ENCODE peak calls at places on chromosomes 5 and 9, in five cellular contexts. One of them, this sample, is unnamed.

GRCh38 chr5:138275379-138275782 is 960 bp upstream of the GFRA3 start:
- DNase-seq in left ventricle myocardium inferior: no peak
- DNase-seq in body of pancreas: peak
- DNase-seq in Panc1: no peak
- DNase-seq in PC-9: no peak
- DNase-seq in this sample: no peak

GRCh38 chr5:176444742-176445141 is 3.4 kb upstream of the FAF2 start:
- DNase-seq in left ventricle myocardium inferior: no peak
- DNase-seq in body of pancreas: no peak
- DNase-seq in Panc1: no peak
- DNase-seq in PC-9: no peak
- DNase-seq in this sample: no peak

GRCh38 chr9:111438576-111439235 is 45.5 kb downstream of the ECPAS start:
- DNase-seq in left ventricle myocardium inferior: no peak
- DNase-seq in body of pancreas: peak
- DNase-seq in Panc1: no peak
- DNase-seq in PC-9: no peak
- DNase-seq in this sample: no peak

GRCh38 chr5:87002485-87002884 is 265.2 kb upstream of the RASA1 start:
- DNase-seq in left ventricle myocardium inferior: no peak
- DNase-seq in body of pancreas: no peak
- DNase-seq in Panc1: no peak
- DNase-seq in PC-9: no peak
- DNase-seq in this sample: no peak

GRCh38 chr9:111316796-111317195 is 13.2 kb downstream of the OR2K2 start:
- DNase-seq in left ventricle myocardium inferior: no peak
- DNase-seq in body of pancreas: no peak
- DNase-seq in Panc1: no peak
- DNase-seq in PC-9: no peak
- DNase-seq in this sample: no peak

GRCh38 chr5:75053286-75054109 is 1.1 kb upstream of the GCNT4 start:
- DNase-seq in left ventricle myocardium inferior: peak
- DNase-seq in body of pancreas: peak
- DNase-seq in Panc1: no peak
- DNase-seq in PC-9: peak
- DNase-seq in this sample: peak

GRCh38 chr9:91312717-91313325 is 48.9 kb downstream of the AUH start:
- DNase-seq in left ventricle myocardium inferior: no peak
- DNase-seq in body of pancreas: peak
- DNase-seq in Panc1: no peak
- DNase-seq in PC-9: peak
- DNase-seq in this sample: no peak

GRCh38 chr9:113057193-113057592 is 669 bp upstream of the ZFP37 start:
- DNase-seq in left ventricle myocardium inferior: no peak
- DNase-seq in body of pancreas: no peak
- DNase-seq in Panc1: no peak
- DNase-seq in PC-9: no peak
- DNase-seq in this sample: no peak

GRCh38 chr9:14212116-14212515 is 101.8 kb downstream of the NFIB start:
- DNase-seq in left ventricle myocardium inferior: no peak
- DNase-seq in body of pancreas: no peak
- DNase-seq in Panc1: no peak
- DNase-seq in PC-9: no peak
- DNase-seq in this sample: no peak

GRCh38 chr5:149002053-149002452 is 60.8 kb downstream of the SH3TC2 start:
- DNase-seq in left ventricle myocardium inferior: no peak
- DNase-seq in body of pancreas: peak
- DNase-seq in Panc1: peak
- DNase-seq in PC-9: peak
- DNase-seq in this sample: no peak

GRCh38 chr9:137487454-137488329 is 28.6 kb upstream of the NSMF start:
- DNase-seq in left ventricle myocardium inferior: no peak
- DNase-seq in body of pancreas: peak
- DNase-seq in Panc1: no peak
- DNase-seq in PC-9: no peak
- DNase-seq in this sample: no peak

GRCh38 chr5:125696762-125697161 is 726.4 kb upstream of the GRAMD2B start:
- DNase-seq in left ventricle myocardium inferior: no peak
- DNase-seq in body of pancreas: peak
- DNase-seq in Panc1: no peak
- DNase-seq in PC-9: no peak
- DNase-seq in this sample: no peak

GRCh38 chr5:125699860-125700259 is 723.3 kb upstream of the GRAMD2B start:
- DNase-seq in left ventricle myocardium inferior: no peak
- DNase-seq in body of pancreas: no peak
- DNase-seq in Panc1: no peak
- DNase-seq in PC-9: no peak
- DNase-seq in this sample: no peak

GRCh38 chr5:125700380-125700856 is 722.8 kb upstream of the GRAMD2B start:
- DNase-seq in left ventricle myocardium inferior: no peak
- DNase-seq in body of pancreas: peak
- DNase-seq in Panc1: no peak
- DNase-seq in PC-9: no peak
- DNase-seq in this sample: no peak

GRCh38 chr5:125698420-125698819 is 724.8 kb upstream of the GRAMD2B start:
- DNase-seq in left ventricle myocardium inferior: no peak
- DNase-seq in body of pancreas: no peak
- DNase-seq in Panc1: no peak
- DNase-seq in PC-9: no peak
- DNase-seq in this sample: no peak

GRCh38 chr5:125695994-125696679 is 727.1 kb upstream of the GRAMD2B start:
- DNase-seq in left ventricle myocardium inferior: no peak
- DNase-seq in body of pancreas: no peak
- DNase-seq in Panc1: no peak
- DNase-seq in PC-9: no peak
- DNase-seq in this sample: no peak
- H3K27ac ChIP-seq in left ventricle myocardium inferior: peak
- H3K27ac ChIP-seq in body of pancreas: no peak
- H3K27ac ChIP-seq in Panc1: peak
- H3K27ac ChIP-seq in PC-9: no peak
- H3K27ac ChIP-seq in this sample: no peak

GRCh38 chr5:160419458-160420330 is 813 bp upstream of the SLU7 start:
- DNase-seq in left ventricle myocardium inferior: no peak
- DNase-seq in body of pancreas: no peak
- DNase-seq in Panc1: peak
- DNase-seq in PC-9: no peak
- DNase-seq in this sample: no peak
- H3K27ac ChIP-seq in left ventricle myocardium inferior: peak
- H3K27ac ChIP-seq in body of pancreas: peak
- H3K27ac ChIP-seq in Panc1: peak
- H3K27ac ChIP-seq in PC-9: peak
- H3K27ac ChIP-seq in this sample: peak

GRCh38 chr5:171810217-171810616 is 24.6 kb downstream of the SMIM23 start:
- DNase-seq in left ventricle myocardium inferior: no peak
- DNase-seq in body of pancreas: no peak
- DNase-seq in Panc1: no peak
- DNase-seq in PC-9: no peak
- DNase-seq in this sample: no peak
- H3K27ac ChIP-seq in left ventricle myocardium inferior: no peak
- H3K27ac ChIP-seq in body of pancreas: no peak
- H3K27ac ChIP-seq in Panc1: no peak
- H3K27ac ChIP-seq in PC-9: no peak
- H3K27ac ChIP-seq in this sample: no peak

GRCh38 chr5:135138116-135138850 is 104.3 kb upstream of the PITX1 start:
- DNase-seq in left ventricle myocardium inferior: no peak
- DNase-seq in body of pancreas: no peak
- DNase-seq in Panc1: no peak
- DNase-seq in PC-9: peak
- DNase-seq in this sample: no peak
- H3K27ac ChIP-seq in left ventricle myocardium inferior: no peak
- H3K27ac ChIP-seq in body of pancreas: no peak
- H3K27ac ChIP-seq in Panc1: no peak
- H3K27ac ChIP-seq in PC-9: peak
- H3K27ac ChIP-seq in this sample: no peak

DNA sequence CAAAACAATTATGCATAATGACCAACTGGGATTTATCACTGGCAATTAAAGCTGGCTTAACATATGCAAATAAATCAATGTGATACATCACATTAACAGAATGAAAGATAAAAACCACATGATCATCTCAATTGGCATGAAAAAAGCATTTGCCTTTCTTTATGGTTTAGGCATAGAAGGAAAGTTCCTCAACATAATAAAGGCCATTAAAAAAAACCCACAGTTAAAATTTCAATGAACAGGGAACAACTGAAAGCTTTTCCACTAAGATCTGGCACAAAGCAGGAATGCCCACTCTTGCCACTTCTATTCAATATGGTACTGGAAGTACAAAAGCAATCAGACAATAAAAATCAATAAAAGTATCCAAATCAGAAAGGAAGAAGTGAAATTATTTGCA is 151.2 kb upstream of the CD180 start:
- DNase-seq in left ventricle myocardium inferior: no peak
- DNase-seq in body of pancreas: no peak
- DNase-seq in Panc1: no peak
- DNase-seq in PC-9: no peak
- DNase-seq in this sample: no peak
- H3K27ac ChIP-seq in left ventricle myocardium inferior: no peak
- H3K27ac ChIP-seq in body of pancreas: no peak
- H3K27ac ChIP-seq in Panc1: no peak
- H3K27ac ChIP-seq in PC-9: no peak
- H3K27ac ChIP-seq in this sample: no peak

GRCh38 chr5:32029291-32029690 is 144.8 kb downstream of the GOLPH3 start:
- DNase-seq in left ventricle myocardium inferior: no peak
- DNase-seq in body of pancreas: no peak
- DNase-seq in Panc1: no peak
- DNase-seq in PC-9: no peak
- DNase-seq in this sample: no peak

GRCh38 chr5:32027717-32028321 is 146.3 kb downstream of the GOLPH3 start:
- DNase-seq in left ventricle myocardium inferior: peak
- DNase-seq in body of pancreas: peak
- DNase-seq in Panc1: peak
- DNase-seq in PC-9: peak
- DNase-seq in this sample: no peak

GRCh38 chr5:32030226-32030625 is 143.9 kb downstream of the GOLPH3 start:
- DNase-seq in left ventricle myocardium inferior: no peak
- DNase-seq in body of pancreas: no peak
- DNase-seq in Panc1: no peak
- DNase-seq in PC-9: no peak
- DNase-seq in this sample: no peak

GRCh38 chr5:32027093-32027716 is 146.9 kb downstream of the GOLPH3 start:
- DNase-seq in left ventricle myocardium inferior: no peak
- DNase-seq in body of pancreas: no peak
- DNase-seq in Panc1: no peak
- DNase-seq in PC-9: no peak
- DNase-seq in this sample: no peak

DNA sequence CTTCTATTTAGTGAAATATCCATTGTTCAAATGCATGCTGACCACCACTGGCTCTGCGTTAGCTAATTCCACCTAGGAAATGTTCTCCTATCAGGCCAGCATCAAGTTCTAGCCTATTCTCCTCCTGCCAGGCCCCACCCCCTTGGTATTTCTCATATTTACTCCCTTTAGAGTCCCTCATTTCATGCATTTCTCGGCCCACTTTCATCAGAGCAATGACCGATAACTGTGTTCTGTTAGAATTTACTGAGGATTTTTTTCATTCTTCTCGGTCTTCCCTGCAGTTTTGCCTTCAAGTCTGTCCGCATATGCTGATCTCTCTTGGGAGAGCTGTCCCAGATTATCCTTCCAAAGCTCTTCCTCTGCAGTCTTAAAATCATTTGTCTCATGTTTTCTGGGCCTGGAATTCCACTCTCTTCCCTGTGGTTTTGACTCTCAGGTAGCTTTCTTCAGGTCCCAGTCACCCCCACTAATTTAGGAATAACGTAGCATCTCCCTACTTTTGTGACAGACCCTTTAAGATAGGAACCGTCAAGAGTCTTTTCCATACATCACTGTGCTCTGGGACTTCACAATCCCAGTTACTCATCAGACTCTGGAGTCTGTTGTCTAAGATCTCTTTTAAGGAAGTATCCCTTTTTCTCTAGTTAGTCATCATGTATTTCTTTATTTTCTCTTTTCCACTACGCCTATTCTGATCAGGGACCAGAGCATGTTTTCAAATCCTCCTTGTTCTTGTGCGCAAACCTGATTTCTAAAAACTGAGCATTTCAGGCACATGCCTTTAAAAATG is 143.2 kb downstream of the GOLPH3 start:
- DNase-seq in left ventricle myocardium inferior: no peak
- DNase-seq in body of pancreas: no peak
- DNase-seq in Panc1: no peak
- DNase-seq in PC-9: no peak
- DNase-seq in this sample: no peak
- H3K27ac ChIP-seq in left ventricle myocardium inferior: peak
- H3K27ac ChIP-seq in body of pancreas: no peak
- H3K27ac ChIP-seq in Panc1: no peak
- H3K27ac ChIP-seq in PC-9: no peak
- H3K27ac ChIP-seq in this sample: no peak

GRCh38 chr5:134247825-134248224 is 22.0 kb upstream of the PPP2CA start:
- DNase-seq in left ventricle myocardium inferior: no peak
- DNase-seq in body of pancreas: no peak
- DNase-seq in Panc1: no peak
- DNase-seq in PC-9: no peak
- DNase-seq in this sample: no peak
- H3K27ac ChIP-seq in left ventricle myocardium inferior: peak
- H3K27ac ChIP-seq in body of pancreas: no peak
- H3K27ac ChIP-seq in Panc1: peak
- H3K27ac ChIP-seq in PC-9: peak
- H3K27ac ChIP-seq in this sample: no peak

GRCh38 chr9:27432308-27432707 is 91.8 kb upstream of the IFNK start:
- DNase-seq in left ventricle myocardium inferior: no peak
- DNase-seq in body of pancreas: no peak
- DNase-seq in Panc1: no peak
- DNase-seq in PC-9: no peak
- DNase-seq in this sample: no peak
- H3K27ac ChIP-seq in left ventricle myocardium inferior: peak
- H3K27ac ChIP-seq in body of pancreas: peak
- H3K27ac ChIP-seq in Panc1: no peak
- H3K27ac ChIP-seq in PC-9: no peak
- H3K27ac ChIP-seq in this sample: no peak

This sample was measured in DND-41.